ENCODE peak calls at places on chromosomes 16 and 17, in six cellular contexts. One of them, this sample, is unnamed.

GRCh38 chr17:37327341-37328090 is 48.3 kb upstream of the C17orf78 start:
- DNase-seq in GM23248: peak
- DNase-seq in SK-N-SH: no peak
- DNase-seq in MM.1S: no peak
- DNase-seq in hepatocyte: no peak
- DNase-seq in OCI-LY7: no peak
- DNase-seq in this sample: no peak

GRCh38 chr17:22511431-22511830 is 819.1 kb downstream of the KCNJ18 start:
- DNase-seq in GM23248: no peak
- DNase-seq in SK-N-SH: no peak
- DNase-seq in MM.1S: no peak
- DNase-seq in hepatocyte: no peak
- DNase-seq in OCI-LY7: no peak
- DNase-seq in this sample: no peak

GRCh38 chr16:9077001-9077809 is 14.2 kb upstream of the HAPSTR1 start:
- DNase-seq in GM23248: peak
- DNase-seq in SK-N-SH: peak
- DNase-seq in MM.1S: peak
- DNase-seq in hepatocyte: no peak
- DNase-seq in OCI-LY7: peak
- DNase-seq in this sample: peak

GRCh38 chr17:28549274-28550132 is 2.9 kb downstream of the UNC119 start:
- DNase-seq in GM23248: no peak
- DNase-seq in SK-N-SH: no peak
- DNase-seq in MM.1S: no peak
- DNase-seq in hepatocyte: no peak
- DNase-seq in OCI-LY7: peak
- DNase-seq in this sample: no peak

GRCh38 chr17:50667259-50668024 is 32.8 kb downstream of the ABCC3 start:
- DNase-seq in GM23248: no peak
- DNase-seq in SK-N-SH: no peak
- DNase-seq in MM.1S: no peak
- DNase-seq in hepatocyte: no peak
- DNase-seq in OCI-LY7: no peak
- DNase-seq in this sample: no peak

GRCh38 chr17:50638851-50639767 is 4.4 kb downstream of the ABCC3 start:
- DNase-seq in GM23248: peak
- DNase-seq in SK-N-SH: peak
- DNase-seq in MM.1S: no peak
- DNase-seq in hepatocyte: peak
- DNase-seq in OCI-LY7: no peak
- DNase-seq in this sample: peak

GRCh38 chr17:16926061-16926511 is 45.8 kb downstream of the TNFRSF13B start:
- DNase-seq in GM23248: no peak
- DNase-seq in SK-N-SH: no peak
- DNase-seq in MM.1S: no peak
- DNase-seq in hepatocyte: no peak
- DNase-seq in OCI-LY7: no peak
- DNase-seq in this sample: no peak

GRCh38 chr16:82322177-82322576 is 152.2 kb upstream of the MPHOSPH6 start:
- DNase-seq in GM23248: no peak
- DNase-seq in SK-N-SH: no peak
- DNase-seq in MM.1S: no peak
- DNase-seq in hepatocyte: no peak
- DNase-seq in OCI-LY7: no peak
- DNase-seq in this sample: no peak

GRCh38 chr17:65027305-65027704 is 29.2 kb downstream of the GNA13 start:
- DNase-seq in GM23248: peak
- DNase-seq in SK-N-SH: peak
- DNase-seq in MM.1S: no peak
- DNase-seq in hepatocyte: peak
- DNase-seq in OCI-LY7: no peak
- DNase-seq in this sample: peak

GRCh38 chr17:15451681-15452080 is 15.7 kb downstream of the CDRT4 start:
- DNase-seq in GM23248: peak
- DNase-seq in SK-N-SH: no peak
- DNase-seq in MM.1S: no peak
- DNase-seq in hepatocyte: no peak
- DNase-seq in OCI-LY7: no peak
- DNase-seq in this sample: no peak

GRCh38 chr17:4837471-4838305 is 4.5 kb downstream of the MINK1 start:
- DNase-seq in GM23248: no peak
- DNase-seq in SK-N-SH: no peak
- DNase-seq in MM.1S: no peak
- DNase-seq in hepatocyte: no peak
- DNase-seq in OCI-LY7: no peak
- DNase-seq in this sample: no peak

GRCh38 chr17:15261063-15261817 is 3.9 kb downstream of the PMP22 start:
- DNase-seq in GM23248: peak
- DNase-seq in SK-N-SH: peak
- DNase-seq in MM.1S: no peak
- DNase-seq in hepatocyte: peak
- DNase-seq in OCI-LY7: no peak
- DNase-seq in this sample: no peak

GRCh38 chr16:73015612-73016487 is 32.1 kb downstream of the ZFHX3 start:
- DNase-seq in GM23248: no peak
- DNase-seq in SK-N-SH: no peak
- DNase-seq in MM.1S: no peak
- DNase-seq in hepatocyte: no peak
- DNase-seq in OCI-LY7: no peak
- DNase-seq in this sample: peak

GRCh38 chr17:12815642-12816141 is 26.4 kb downstream of the ARHGAP44 start:
- DNase-seq in GM23248: no peak
- DNase-seq in SK-N-SH: no peak
- DNase-seq in MM.1S: no peak
- DNase-seq in hepatocyte: no peak
- DNase-seq in OCI-LY7: peak
- DNase-seq in this sample: no peak

GRCh38 chr17:12821376-12821940 is 32.2 kb downstream of the ARHGAP44 start:
- DNase-seq in GM23248: peak
- DNase-seq in SK-N-SH: no peak
- DNase-seq in MM.1S: no peak
- DNase-seq in hepatocyte: peak
- DNase-seq in OCI-LY7: no peak
- DNase-seq in this sample: no peak
- TF ChIP-seq EZH2phosphoT487 in GM23248: no peak
- TF ChIP-seq EZH2phosphoT487 in SK-N-SH: no peak
- TF ChIP-seq EZH2phosphoT487 in MM.1S: no peak
- TF ChIP-seq EZH2phosphoT487 in hepatocyte: no peak
- TF ChIP-seq EZH2phosphoT487 in OCI-LY7: no peak
- TF ChIP-seq EZH2phosphoT487 in this sample: no peak

DNA sequence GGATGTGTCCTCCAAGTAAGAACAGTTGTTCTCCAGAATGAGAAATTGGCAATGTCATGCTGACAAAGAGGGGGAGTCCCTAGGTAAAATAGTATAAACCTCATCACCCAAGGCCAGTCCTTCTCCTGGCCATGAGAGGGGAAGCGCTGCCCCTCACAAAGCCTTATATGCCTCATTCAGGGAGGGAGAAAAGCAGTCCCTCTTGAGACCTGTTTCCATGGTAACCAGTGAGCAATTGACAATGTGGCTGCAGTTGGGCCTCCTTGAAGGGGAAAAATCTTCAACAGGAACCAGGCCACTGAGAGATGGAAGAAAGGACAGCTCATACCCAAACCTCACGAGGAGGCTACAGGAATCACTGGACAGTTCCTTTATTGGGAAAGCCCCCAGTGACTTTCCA is 275.9 kb downstream of the TOX3 start:
- DNase-seq in GM23248: no peak
- DNase-seq in SK-N-SH: no peak
- DNase-seq in MM.1S: no peak
- DNase-seq in hepatocyte: no peak
- DNase-seq in OCI-LY7: no peak
- DNase-seq in this sample: no peak
- TF ChIP-seq EZH2phosphoT487 in GM23248: no peak
- TF ChIP-seq EZH2phosphoT487 in SK-N-SH: no peak
- TF ChIP-seq EZH2phosphoT487 in MM.1S: no peak
- TF ChIP-seq EZH2phosphoT487 in hepatocyte: no peak
- TF ChIP-seq EZH2phosphoT487 in OCI-LY7: no peak
- TF ChIP-seq EZH2phosphoT487 in this sample: no peak

GRCh38 chr17:1714980-1715802 is 5.0 kb upstream of the TLCD2 start:
- DNase-seq in GM23248: peak
- DNase-seq in SK-N-SH: peak
- DNase-seq in MM.1S: no peak
- DNase-seq in hepatocyte: peak
- DNase-seq in OCI-LY7: no peak
- DNase-seq in this sample: peak

GRCh38 chr17:1713878-1714487 is 3.8 kb upstream of the TLCD2 start:
- DNase-seq in GM23248: peak
- DNase-seq in SK-N-SH: peak
- DNase-seq in MM.1S: no peak
- DNase-seq in hepatocyte: peak
- DNase-seq in OCI-LY7: no peak
- DNase-seq in this sample: peak

GRCh38 chr17:1715803-1716075 is 5.6 kb upstream of the TLCD2 start:
- DNase-seq in GM23248: no peak
- DNase-seq in SK-N-SH: no peak
- DNase-seq in MM.1S: no peak
- DNase-seq in hepatocyte: no peak
- DNase-seq in OCI-LY7: no peak
- DNase-seq in this sample: no peak

GRCh38 chr17:1713160-1713877 is 3.1 kb upstream of the TLCD2 start:
- DNase-seq in GM23248: peak
- DNase-seq in SK-N-SH: no peak
- DNase-seq in MM.1S: no peak
- DNase-seq in hepatocyte: peak
- DNase-seq in OCI-LY7: no peak
- DNase-seq in this sample: no peak

DNA sequence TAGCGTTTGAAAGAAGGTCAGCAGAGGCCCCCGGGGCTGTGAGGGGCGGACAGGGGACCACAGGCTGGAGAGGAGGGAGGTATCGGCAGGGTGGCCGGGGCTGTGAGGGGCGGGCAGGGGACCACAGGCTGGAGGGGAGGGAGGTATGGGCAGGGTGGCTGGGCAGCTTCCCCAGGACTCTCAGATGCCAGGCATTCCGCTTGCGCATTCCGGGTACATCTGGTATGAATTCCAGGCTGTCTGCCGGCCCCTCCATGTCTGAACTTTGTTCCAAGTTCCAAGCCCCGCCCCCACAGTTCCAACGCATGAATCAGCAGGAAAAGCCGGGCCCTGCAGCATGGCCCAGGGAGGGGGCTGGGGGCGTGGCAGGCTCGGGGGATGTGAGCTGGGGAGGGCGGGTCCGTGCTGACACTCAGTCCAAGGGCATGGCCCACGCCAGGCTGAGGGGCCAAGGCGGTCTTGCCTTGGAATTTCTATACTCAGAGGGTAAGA is 4.4 kb upstream of the TLCD2 start:
- DNase-seq in GM23248: peak
- DNase-seq in SK-N-SH: peak
- DNase-seq in MM.1S: no peak
- DNase-seq in hepatocyte: peak
- DNase-seq in OCI-LY7: no peak
- DNase-seq in this sample: peak
- TF ChIP-seq EZH2phosphoT487 in GM23248: no peak
- TF ChIP-seq EZH2phosphoT487 in SK-N-SH: no peak
- TF ChIP-seq EZH2phosphoT487 in MM.1S: no peak
- TF ChIP-seq EZH2phosphoT487 in hepatocyte: no peak
- TF ChIP-seq EZH2phosphoT487 in OCI-LY7: no peak
- TF ChIP-seq EZH2phosphoT487 in this sample: no peak

DNA sequence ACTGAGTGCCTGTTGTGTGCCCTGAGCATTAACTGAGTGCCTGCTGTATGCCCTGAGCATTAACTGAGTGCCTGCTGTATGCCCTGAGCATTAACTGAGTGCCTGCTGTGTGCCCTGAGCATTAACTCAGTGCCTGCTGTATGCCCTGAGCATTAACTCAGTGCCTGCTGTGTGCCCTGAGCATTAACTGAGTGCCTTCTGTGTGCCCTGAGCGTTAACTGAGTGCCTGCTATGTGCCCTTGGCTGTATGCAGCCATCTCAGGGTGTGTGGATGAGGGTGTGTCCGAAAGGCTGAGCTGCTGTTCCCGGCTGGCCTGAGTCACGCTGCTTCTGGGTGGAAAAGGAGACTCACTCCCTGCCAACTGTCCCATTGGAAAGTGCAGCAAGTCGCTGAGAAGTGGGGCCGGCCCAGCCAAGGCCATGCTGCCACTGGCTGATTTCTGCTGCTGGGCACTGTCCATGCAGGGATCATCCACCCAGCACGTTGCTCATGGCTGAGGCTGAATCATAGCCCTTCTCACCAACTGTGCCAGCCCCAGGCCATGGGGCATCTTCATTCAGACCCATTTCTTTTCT is 113.8 kb downstream of the OR1D5 start:
- DNase-seq in GM23248: peak
- DNase-seq in SK-N-SH: no peak
- DNase-seq in MM.1S: no peak
- DNase-seq in hepatocyte: no peak
- DNase-seq in OCI-LY7: no peak
- DNase-seq in this sample: peak
- TF ChIP-seq EZH2phosphoT487 in GM23248: no peak
- TF ChIP-seq EZH2phosphoT487 in SK-N-SH: no peak
- TF ChIP-seq EZH2phosphoT487 in MM.1S: no peak
- TF ChIP-seq EZH2phosphoT487 in hepatocyte: no peak
- TF ChIP-seq EZH2phosphoT487 in OCI-LY7: no peak
- TF ChIP-seq EZH2phosphoT487 in this sample: no peak

This sample was measured in HCT116.